ENCODE peak calls at places on chromosomes 12 and 14, in nine cellular contexts. P is OCI-LY7; V is stimulated activated CD4-positive, alpha-beta T cell treated with anti-CD3 and anti-CD28 coated beads, Interleukin-1b, Interleukin-23, amount 100 ng/mL, for 1 hour; S is astrocyte of the spinal cord; T is activated CD8-positive, alpha-beta memory T cell treated with anti-CD3 and anti-CD28 coated beads for 1 hour; M is D341Med; L is H7; K is HCEC 1CT; Z is HS-5. Q is an unnamed sample.
A peak's percentile ranks its signal among the peaks of the same experiment; 100 is the strongest.

GRCh38 chr12:3542156-3542555 is 51.2 kb downstream of the PRMT8 start:
- DNase-seq in Z (no peak), S (no peak), K (no peak), T (no peak), M (no peak), P (no peak), V (no peak), L (no peak), Q (no peak)

GRCh38 chr12:107684990-107685359 is 624 bp upstream of the PWP1 start:
- DNase-seq in M (no peak), L (peak; percentile 69), K (peak; percentile 15), T (no peak), P (peak; percentile 32), Z (no peak), S (peak; percentile 42), V (no peak), Q (peak; percentile 86)

GRCh38 chr12:124497658-124498057 is 69.8 kb downstream of the NCOR2 start:
- DNase-seq in T (no peak), Z (no peak), L (no peak), S (peak; percentile 81), P (no peak), M (no peak), V (no peak), K (peak; percentile 89), Q (peak; percentile 73)

GRCh38 chr14:53646925-53647324 is 309.7 kb downstream of the BMP4 start:
- DNase-seq in L (no peak), P (no peak), M (no peak), S (no peak), V (no peak), Z (no peak), K (no peak), T (no peak), Q (no peak)

GRCh38 chr14:22715186-22715812 is 51.2 kb upstream of the OXA1L start:
- DNase-seq in T (no peak), M (no peak), V (no peak), S (no peak), Z (no peak), P (no peak), L (no peak), K (no peak), Q (no peak)

GRCh38 chr12:120972870-120973543 is 5.3 kb upstream of the HNF1A start:
- DNase-seq in K (no peak), Z (no peak), S (no peak), V (no peak), T (no peak), L (peak; percentile 68), P (no peak), M (no peak), Q (peak; percentile 95)

GRCh38 chr14:90536092-90536491 is 139.3 kb downstream of the CALM1 start:
- DNase-seq in L (peak; percentile 68), S (no peak), T (no peak), M (no peak), V (no peak), K (no peak), P (no peak), Z (no peak), Q (peak; percentile 43)

GRCh38 chr14:94374749-94375148 is 13.7 kb downstream of the SERPINA1 start:
- DNase-seq in K (no peak), V (no peak), T (no peak), M (no peak), P (no peak), Z (no peak), L (peak; percentile 7), S (no peak), Q (no peak)

GRCh38 chr14:24429395-24430142 is at the start of the genes CBLN3 and KHNYN:
- DNase-seq in Z (peak; percentile 65), L (peak; percentile 97), S (peak; percentile 91), K (peak; percentile 96), P (peak; percentile 90), T (peak; percentile 70), V (peak; percentile 70), M (peak; percentile 84), Q (peak; percentile 96)

GRCh38 chr12:90575995-90576394 is 379.0 kb downstream of the CCER1 start:
- DNase-seq in Z (no peak), T (no peak), L (no peak), S (no peak), K (no peak), M (no peak), P (no peak), V (no peak), Q (no peak)

GRCh38 chr12:17928708-17929366 is 161.2 kb downstream of the RERGL start:
- DNase-seq in P (no peak), V (no peak), M (no peak), K (peak; percentile 89), S (peak; percentile 84), Z (peak; percentile 90), L (no peak), T (no peak), Q (no peak)

GRCh38 chr12:131773582-131774221 is 54.5 kb upstream of the MMP17 start:
- DNase-seq in L (peak; percentile 84), Z (no peak), K (no peak), S (no peak), P (peak; percentile 86), T (no peak), M (no peak), V (no peak), Q (no peak)

GRCh38 chr12:48126953-48127630 is 7.9 kb downstream of the PFKM start:
- DNase-seq in V (no peak), T (no peak), P (no peak), K (no peak), L (no peak), S (no peak), Z (no peak), M (no peak), Q (no peak)

GRCh38 chr14:34678306-34678705 is 36.1 kb downstream of the CFL2 start:
- DNase-seq in L (no peak), V (no peak), Z (no peak), T (no peak), K (no peak), M (no peak), P (no peak), S (peak; percentile 29), Q (no peak)

GRCh38 chr14:67492538-67492937 is 4.0 kb upstream of the TMEM229B start:
- DNase-seq in P (no peak), M (no peak), Z (no peak), S (no peak), T (no peak), V (no peak), L (no peak), K (no peak), Q (no peak)

GRCh38 chr12:110256780-110257431 is 24.1 kb upstream of the ATP2A2 start:
- DNase-seq in S (peak; percentile 11), P (no peak), L (no peak), V (no peak), K (no peak), M (no peak), T (no peak), Z (no peak), Q (no peak)

GRCh38 chr12:30126944-30127343 is 343.2 kb upstream of the TMTC1 start:
- DNase-seq in V (no peak), K (no peak), T (no peak), Z (no peak), P (no peak), M (no peak), L (no peak), S (no peak), Q (no peak)

GRCh38 chr12:76441016-76441415 is 92.8 kb upstream of the BBS10 start:
- DNase-seq in K (no peak), Z (no peak), V (no peak), P (no peak), T (no peak), S (no peak), L (no peak), M (no peak), Q (no peak)

Q was measured in left kidney.